ENCODE peak calls at places on chromosomes 7 and 10, in nine cellular contexts. Z is astrocyte of the spinal cord; T is HFF-Myc; S is lower lobe of right lung; J is globus pallidus; N is GM12891; M is SJSA1; Y is occipital lobe; C is stimulated activated CD4-positive, alpha-beta T cell treated with anti-CD3 and anti-CD28 coated beads, TNF-alpha, amount 100 ng/mL, for 4 hours. E is an unnamed sample.

GRCh38 chr7:25952277-25953057 is 199.5 kb upstream of the NFE2L3 start:
- DNase-seq in M (no peak), J (no peak), S (no peak), Z (no peak), N (no peak), T (no peak), Y (no peak), C (no peak), E (no peak)

GRCh38 chr10:132420469-132421376 is 23.7 kb downstream of the PWWP2B start:
- DNase-seq in C (no peak), J (no peak), Z (no peak), S (peak), Y (no peak), N (no peak), M (no peak), T (no peak), E (no peak)

GRCh38 chr7:5700391-5700985 is 81.0 kb downstream of the RNF216 start:
- DNase-seq in J (no peak), N (no peak), Y (no peak), Z (no peak), T (no peak), M (no peak), S (no peak), C (no peak), E (no peak)

GRCh38 chr10:130472236-130472635 is 336.0 kb downstream of the GLRX3 start:
- DNase-seq in C (no peak), Y (no peak), M (no peak), Z (no peak), N (no peak), T (no peak), S (no peak), J (no peak), E (no peak)

GRCh38 chr10:92816106-92816505 is 32.2 kb upstream of the EXOC6 start:
- DNase-seq in S (no peak), M (peak), N (no peak), T (peak), C (no peak), J (no peak), Y (no peak), Z (no peak), E (no peak)

GRCh38 chr10:132654708-132655661 is 117.4 kb downstream of the INPP5A start:
- DNase-seq in M (peak), J (peak), S (peak), T (peak), Z (peak), Y (no peak), N (peak), C (peak), E (peak)

GRCh38 chr10:69800665-69801064 is 1.0 kb upstream of the COL13A1 start:
- DNase-seq in Y (no peak), Z (no peak), C (no peak), N (no peak), T (no peak), J (no peak), S (no peak), M (peak), E (no peak)

GRCh38 chr7:153859239-153859638 is 193.0 kb upstream of the DPP6 start:
- DNase-seq in N (no peak), Y (no peak), S (no peak), M (no peak), C (no peak), Z (no peak), J (no peak), T (no peak), E (no peak)

GRCh38 chr7:19080076-19080475 is 37.4 kb downstream of the TWIST1 start:
- DNase-seq in N (no peak), M (no peak), Y (no peak), T (no peak), Z (no peak), J (no peak), C (no peak), S (no peak), E (no peak)

GRCh38 chr7:7112868-7113267 is 69.5 kb upstream of the C1GALT1 start:
- DNase-seq in S (no peak), C (no peak), N (no peak), J (no peak), Y (no peak), Z (no peak), T (no peak), M (no peak), E (no peak)

GRCh38 chr10:86693721-86694369 is 25.5 kb downstream of the LDB3 start:
- DNase-seq in Y (no peak), N (peak), S (no peak), J (no peak), T (peak), Z (peak), M (peak), C (no peak), E (no peak)

GRCh38 chr10:85864173-85864549 is 502.4 kb downstream of the GRID1 start:
- DNase-seq in T (no peak), N (no peak), M (no peak), Y (no peak), Z (no peak), J (no peak), C (no peak), S (no peak), E (no peak)

GRCh38 chr7:51451751-51452465 is 135.3 kb upstream of the COBL start:
- DNase-seq in M (no peak), S (no peak), J (no peak), Z (no peak), T (no peak), Y (no peak), C (no peak), N (no peak), E (no peak)

GRCh38 chr7:22581099-22581498 is 81.1 kb upstream of the STEAP1B start:
- DNase-seq in Y (no peak), Z (peak), J (no peak), M (no peak), N (no peak), S (no peak), C (no peak), T (no peak), E (no peak)

GRCh38 chr7:25216837-25217236 is 11.4 kb downstream of the NPVF start:
- DNase-seq in Y (no peak), J (peak), N (no peak), C (no peak), S (no peak), M (peak), T (peak), Z (peak), E (no peak)

GRCh38 chr10:63670291-63670898 is 149.2 kb downstream of the REEP3 start:
- DNase-seq in S (no peak), J (no peak), M (no peak), Z (no peak), T (no peak), Y (peak), N (no peak), C (no peak), E (no peak)

GRCh38 chr10:80186364-80187012 is 18.8 kb downstream of the ANXA11 start:
- DNase-seq in J (no peak), N (no peak), S (peak), M (no peak), C (no peak), T (no peak), Y (no peak), Z (no peak), E (peak)

GRCh38 chr7:8214162-8214897 is 47.6 kb downstream of the ICA1 start:
- DNase-seq in M (no peak), Z (peak), Y (no peak), J (no peak), T (peak), S (no peak), N (no peak), C (no peak), E (no peak)

GRCh38 chr10:7756360-7756992 is 31.3 kb downstream of the KIN start:
- DNase-seq in N (no peak), J (peak), T (no peak), Z (peak), M (no peak), S (no peak), C (no peak), Y (no peak), E (no peak)

GRCh38 chr10:2897619-2898508 is 169.5 kb upstream of the PFKP start:
- DNase-seq in J (no peak), N (no peak), Z (no peak), T (no peak), S (no peak), C (no peak), M (no peak), Y (no peak), E (no peak)

GRCh38 chr7:105141068-105141467 is 127.1 kb downstream of the KMT2E start:
- DNase-seq in T (peak), J (peak), N (no peak), Y (no peak), M (peak), C (no peak), Z (peak), S (no peak), E (no peak)

GRCh38 chr7:45219801-45220200 is 62.2 kb downstream of the RAMP3 start:
- DNase-seq in M (no peak), J (no peak), T (no peak), Z (no peak), C (no peak), Y (no peak), S (no peak), N (no peak), E (no peak)

GRCh38 chr7:27141591-27142561 is 1.6 kb downstream of the HOXA5 start:
- DNase-seq in Y (no peak), J (no peak), M (no peak), C (no peak), T (no peak), Z (no peak), S (no peak), N (no peak), E (no peak)

GRCh38 chr10:5814110-5815107 is 1.2 kb upstream of the GDI2 start:
- DNase-seq in M (no peak), S (no peak), C (no peak), Z (no peak), J (no peak), Y (no peak), T (peak), N (no peak), E (no peak)

GRCh38 chr10:43471929-43472720 is 35.2 kb downstream of the ZNF487 start:
- DNase-seq in S (no peak), Y (no peak), Z (no peak), C (no peak), N (no peak), J (no peak), M (no peak), T (no peak), E (no peak)

GRCh38 chr7:73964786-73965185 is 63.2 kb upstream of the ELN start:
- DNase-seq in N (no peak), C (no peak), J (no peak), M (no peak), S (no peak), T (no peak), Y (no peak), Z (no peak), E (no peak)

GRCh38 chr10:130739757-130740145 is 571.8 kb downstream of the TCERG1L start:
- DNase-seq in S (no peak), J (no peak), Z (no peak), M (no peak), T (no peak), C (no peak), Y (no peak), N (no peak), E (no peak)

E was measured in aorta.